ENCODE peak calls at places on chromosomes 6 and 20, in seven cellular contexts. One of them, this sample, is unnamed.

GRCh38 chr6:155219858-155220301 is 43.9 kb upstream of the CLDN20 start:
- DNase-seq in IMR-90: no peak
- DNase-seq in mesendoderm: no peak
- DNase-seq in mesenchymal stem cell: no peak
- DNase-seq in neuronal stem cell: no peak
- DNase-seq in H1: no peak
- DNase-seq in trophoblast cell: no peak
- DNase-seq in this sample: no peak

GRCh38 chr6:2579789-2580570 is 170.7 kb downstream of the MYLK4 start:
- DNase-seq in mesendoderm: no peak
- DNase-seq in mesenchymal stem cell: no peak
- DNase-seq in IMR-90: no peak
- DNase-seq in trophoblast cell: no peak
- DNase-seq in neuronal stem cell: no peak
- DNase-seq in H1: no peak
- DNase-seq in this sample: no peak

GRCh38 chr6:18632670-18633410 is 245.7 kb downstream of the RNF144B start:
- DNase-seq in IMR-90: peak
- DNase-seq in trophoblast cell: no peak
- DNase-seq in mesendoderm: peak
- DNase-seq in H1: no peak
- DNase-seq in neuronal stem cell: no peak
- DNase-seq in mesenchymal stem cell: peak
- DNase-seq in this sample: no peak

GRCh38 chr20:31822421-31823330 is 3.5 kb downstream of the MYLK2 start:
- DNase-seq in neuronal stem cell: peak
- DNase-seq in IMR-90: peak
- DNase-seq in trophoblast cell: peak
- DNase-seq in mesendoderm: peak
- DNase-seq in H1: peak
- DNase-seq in mesenchymal stem cell: peak
- DNase-seq in this sample: peak

GRCh38 chr20:32527447-32528055 is 57.6 kb downstream of the NOL4L start:
- DNase-seq in H1: no peak
- DNase-seq in neuronal stem cell: no peak
- DNase-seq in mesendoderm: no peak
- DNase-seq in mesenchymal stem cell: no peak
- DNase-seq in IMR-90: no peak
- DNase-seq in trophoblast cell: no peak
- DNase-seq in this sample: no peak

GRCh38 chr6:150978631-150979030 is 113.1 kb downstream of the MTHFD1L start:
- DNase-seq in mesenchymal stem cell: no peak
- DNase-seq in mesendoderm: no peak
- DNase-seq in neuronal stem cell: no peak
- DNase-seq in IMR-90: no peak
- DNase-seq in trophoblast cell: no peak
- DNase-seq in H1: no peak
- DNase-seq in this sample: no peak

GRCh38 chr20:50381771-50382593 is 128.2 kb upstream of the PTPN1 start:
- DNase-seq in IMR-90: no peak
- DNase-seq in mesenchymal stem cell: no peak
- DNase-seq in mesendoderm: no peak
- DNase-seq in H1: no peak
- DNase-seq in trophoblast cell: no peak
- DNase-seq in neuronal stem cell: no peak
- DNase-seq in this sample: no peak

GRCh38 chr20:51659491-51660050 is 108.6 kb downstream of the ATP9A start:
- DNase-seq in neuronal stem cell: no peak
- DNase-seq in H1: no peak
- DNase-seq in IMR-90: no peak
- DNase-seq in trophoblast cell: no peak
- DNase-seq in mesendoderm: no peak
- DNase-seq in mesenchymal stem cell: no peak
- DNase-seq in this sample: no peak

GRCh38 chr6:49849121-49849907 is 17.0 kb downstream of the CRISP1 start:
- DNase-seq in neuronal stem cell: peak
- DNase-seq in IMR-90: peak
- DNase-seq in mesenchymal stem cell: peak
- DNase-seq in H1: no peak
- DNase-seq in mesendoderm: peak
- DNase-seq in trophoblast cell: peak
- DNase-seq in this sample: no peak

GRCh38 chr20:63641146-63641791 is 12.0 kb downstream of the STMN3 start:
- DNase-seq in neuronal stem cell: no peak
- DNase-seq in mesenchymal stem cell: peak
- DNase-seq in mesendoderm: peak
- DNase-seq in trophoblast cell: no peak
- DNase-seq in IMR-90: no peak
- DNase-seq in H1: no peak
- DNase-seq in this sample: no peak

GRCh38 chr6:79813854-79814477 is 133.4 kb downstream of the ELOVL4 start:
- DNase-seq in neuronal stem cell: peak
- DNase-seq in IMR-90: peak
- DNase-seq in trophoblast cell: peak
- DNase-seq in mesendoderm: peak
- DNase-seq in mesenchymal stem cell: peak
- DNase-seq in H1: peak
- DNase-seq in this sample: peak

GRCh38 chr6:47524136-47524840 is 46.7 kb downstream of the CD2AP start:
- DNase-seq in mesendoderm: peak
- DNase-seq in IMR-90: peak
- DNase-seq in H1: no peak
- DNase-seq in mesenchymal stem cell: peak
- DNase-seq in trophoblast cell: no peak
- DNase-seq in neuronal stem cell: no peak
- DNase-seq in this sample: no peak

GRCh38 chr6:85468326-85468725 is 18.4 kb downstream of the NT5E start:
- DNase-seq in neuronal stem cell: no peak
- DNase-seq in trophoblast cell: peak
- DNase-seq in mesendoderm: peak
- DNase-seq in IMR-90: peak
- DNase-seq in mesenchymal stem cell: peak
- DNase-seq in H1: no peak
- DNase-seq in this sample: peak

GRCh38 chr20:60219984-60220540 is 261.8 kb downstream of the CDH26 start:
- DNase-seq in neuronal stem cell: no peak
- DNase-seq in trophoblast cell: no peak
- DNase-seq in H1: no peak
- DNase-seq in mesenchymal stem cell: no peak
- DNase-seq in IMR-90: no peak
- DNase-seq in mesendoderm: no peak
- DNase-seq in this sample: no peak

DNA sequence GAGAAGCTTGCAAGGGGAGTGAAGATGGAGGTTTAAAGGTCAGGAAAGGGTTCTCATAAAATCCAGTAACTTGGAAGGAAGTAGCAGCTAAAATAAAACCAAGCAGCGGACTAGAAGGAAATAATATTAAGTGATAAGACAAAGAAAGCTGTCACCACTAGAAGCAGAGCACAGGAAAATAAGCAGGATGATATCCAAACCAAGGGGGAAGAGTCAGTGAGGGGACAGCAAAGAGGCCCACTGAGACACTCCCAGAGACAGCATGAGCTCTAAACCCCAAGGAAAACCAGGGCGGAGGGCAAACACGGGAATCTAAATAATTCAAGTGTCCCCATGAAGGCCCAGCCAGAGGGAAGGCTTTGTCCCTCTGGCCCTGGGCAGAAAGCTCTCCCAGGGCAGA is 13.9 kb downstream of the PDE10A start:
- DNase-seq in trophoblast cell: no peak
- DNase-seq in mesendoderm: no peak
- DNase-seq in neuronal stem cell: no peak
- DNase-seq in mesenchymal stem cell: no peak
- DNase-seq in H1: no peak
- DNase-seq in IMR-90: no peak
- DNase-seq in this sample: no peak
- H3K4ac ChIP-seq in trophoblast cell: no peak
- H3K4ac ChIP-seq in mesendoderm: no peak
- H3K4ac ChIP-seq in neuronal stem cell: no peak
- H3K4ac ChIP-seq in mesenchymal stem cell: no peak
- H3K4ac ChIP-seq in H1: no peak
- H3K4ac ChIP-seq in IMR-90: no peak
- H3K4ac ChIP-seq in this sample: no peak

GRCh38 chr20:23085415-23086055 is 589 bp downstream of the CD93 start:
- DNase-seq in H1: no peak
- DNase-seq in mesendoderm: no peak
- DNase-seq in neuronal stem cell: no peak
- DNase-seq in IMR-90: no peak
- DNase-seq in trophoblast cell: no peak
- DNase-seq in mesenchymal stem cell: no peak
- DNase-seq in this sample: no peak

GRCh38 chr20:23082846-23083552 is 3.1 kb downstream of the CD93 start:
- DNase-seq in H1: no peak
- DNase-seq in neuronal stem cell: no peak
- DNase-seq in trophoblast cell: no peak
- DNase-seq in IMR-90: no peak
- DNase-seq in mesendoderm: peak
- DNase-seq in mesenchymal stem cell: no peak
- DNase-seq in this sample: peak

GRCh38 chr20:23084282-23084844 is 1.8 kb downstream of the CD93 start:
- DNase-seq in mesenchymal stem cell: no peak
- DNase-seq in H1: no peak
- DNase-seq in IMR-90: no peak
- DNase-seq in mesendoderm: no peak
- DNase-seq in trophoblast cell: no peak
- DNase-seq in neuronal stem cell: no peak
- DNase-seq in this sample: no peak

GRCh38 chr20:23084845-23085355 is 1.2 kb downstream of the CD93 start:
- DNase-seq in mesendoderm: no peak
- DNase-seq in neuronal stem cell: no peak
- DNase-seq in H1: no peak
- DNase-seq in IMR-90: no peak
- DNase-seq in trophoblast cell: no peak
- DNase-seq in mesenchymal stem cell: no peak
- DNase-seq in this sample: no peak

GRCh38 chr20:23083553-23084220 is 2.4 kb downstream of the CD93 start:
- DNase-seq in mesenchymal stem cell: no peak
- DNase-seq in trophoblast cell: no peak
- DNase-seq in mesendoderm: no peak
- DNase-seq in H1: no peak
- DNase-seq in IMR-90: no peak
- DNase-seq in neuronal stem cell: no peak
- DNase-seq in this sample: no peak
- H3K27ac ChIP-seq in mesenchymal stem cell: no peak
- H3K27ac ChIP-seq in trophoblast cell: no peak
- H3K27ac ChIP-seq in mesendoderm: no peak
- H3K27ac ChIP-seq in H1: no peak
- H3K27ac ChIP-seq in IMR-90: no peak
- H3K27ac ChIP-seq in neuronal stem cell: no peak
- H3K27ac ChIP-seq in this sample: no peak

GRCh38 chr6:449486-450419 is 58.2 kb downstream of the IRF4 start:
- DNase-seq in neuronal stem cell: no peak
- DNase-seq in mesenchymal stem cell: no peak
- DNase-seq in mesendoderm: no peak
- DNase-seq in trophoblast cell: no peak
- DNase-seq in H1: no peak
- DNase-seq in IMR-90: no peak
- DNase-seq in this sample: peak

GRCh38 chr6:448296-449056 is 56.9 kb downstream of the IRF4 start:
- DNase-seq in H1: no peak
- DNase-seq in mesendoderm: no peak
- DNase-seq in neuronal stem cell: no peak
- DNase-seq in IMR-90: no peak
- DNase-seq in mesenchymal stem cell: no peak
- DNase-seq in trophoblast cell: no peak
- DNase-seq in this sample: peak

GRCh38 chr6:447381-448165 is 56.0 kb downstream of the IRF4 start:
- DNase-seq in neuronal stem cell: no peak
- DNase-seq in mesenchymal stem cell: no peak
- DNase-seq in trophoblast cell: no peak
- DNase-seq in mesendoderm: no peak
- DNase-seq in IMR-90: no peak
- DNase-seq in H1: no peak
- DNase-seq in this sample: peak

GRCh38 chr6:451336-451735 is 59.8 kb downstream of the IRF4 start:
- DNase-seq in mesenchymal stem cell: no peak
- DNase-seq in H1: no peak
- DNase-seq in trophoblast cell: no peak
- DNase-seq in mesendoderm: no peak
- DNase-seq in neuronal stem cell: no peak
- DNase-seq in IMR-90: no peak
- DNase-seq in this sample: peak

GRCh38 chr6:449057-449430 is 57.5 kb downstream of the IRF4 start:
- DNase-seq in mesendoderm: no peak
- DNase-seq in trophoblast cell: no peak
- DNase-seq in neuronal stem cell: no peak
- DNase-seq in mesenchymal stem cell: no peak
- DNase-seq in IMR-90: no peak
- DNase-seq in H1: no peak
- DNase-seq in this sample: peak
- H4K8ac ChIP-seq in mesendoderm: no peak
- H4K8ac ChIP-seq in trophoblast cell: no peak
- H4K8ac ChIP-seq in neuronal stem cell: no peak
- H4K8ac ChIP-seq in mesenchymal stem cell: no peak
- H4K8ac ChIP-seq in IMR-90: no peak
- H4K8ac ChIP-seq in H1: no peak
- H4K8ac ChIP-seq in this sample: no peak

GRCh38 chr6:24595910-24596525 is 50.0 kb downstream of the KIAA0319 start:
- DNase-seq in mesendoderm: no peak
- DNase-seq in IMR-90: no peak
- DNase-seq in H1: no peak
- DNase-seq in trophoblast cell: no peak
- DNase-seq in neuronal stem cell: no peak
- DNase-seq in mesenchymal stem cell: no peak
- DNase-seq in this sample: no peak
- H3K4ac ChIP-seq in mesendoderm: no peak
- H3K4ac ChIP-seq in IMR-90: no peak
- H3K4ac ChIP-seq in H1: no peak
- H3K4ac ChIP-seq in trophoblast cell: no peak
- H3K4ac ChIP-seq in neuronal stem cell: peak
- H3K4ac ChIP-seq in mesenchymal stem cell: no peak
- H3K4ac ChIP-seq in this sample: no peak

GRCh38 chr6:37005827-37006514 is 516 bp downstream of the FGD2 start:
- DNase-seq in IMR-90: no peak
- DNase-seq in mesendoderm: no peak
- DNase-seq in neuronal stem cell: no peak
- DNase-seq in mesenchymal stem cell: no peak
- DNase-seq in trophoblast cell: no peak
- DNase-seq in H1: no peak
- DNase-seq in this sample: no peak
- H3K27ac ChIP-seq in IMR-90: no peak
- H3K27ac ChIP-seq in mesendoderm: no peak
- H3K27ac ChIP-seq in neuronal stem cell: no peak
- H3K27ac ChIP-seq in mesenchymal stem cell: no peak
- H3K27ac ChIP-seq in trophoblast cell: no peak
- H3K27ac ChIP-seq in H1: no peak
- H3K27ac ChIP-seq in this sample: no peak

DNA sequence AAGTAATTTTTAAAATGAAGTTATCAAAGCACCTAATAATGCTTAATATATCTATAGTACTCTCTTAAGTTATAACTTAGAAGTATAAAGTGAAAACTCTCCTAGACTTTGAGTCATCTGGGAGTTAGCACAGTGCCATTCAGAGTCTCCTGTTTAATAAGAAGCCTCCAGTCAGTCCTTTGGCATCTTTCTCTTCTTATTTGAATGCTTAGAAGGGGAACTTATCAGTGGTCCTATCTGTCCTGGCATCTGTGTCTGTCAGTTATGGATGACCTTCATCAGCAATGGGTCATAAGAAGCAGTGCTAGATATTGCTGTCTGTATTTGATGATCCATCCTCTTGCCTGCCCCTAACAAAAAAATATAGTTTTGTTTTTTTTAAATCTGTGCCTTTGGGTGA is 15.2 kb downstream of the TMEM200A start:
- DNase-seq in IMR-90: no peak
- DNase-seq in mesenchymal stem cell: no peak
- DNase-seq in neuronal stem cell: no peak
- DNase-seq in H1: no peak
- DNase-seq in mesendoderm: no peak
- DNase-seq in trophoblast cell: no peak
- DNase-seq in this sample: no peak
- H4K8ac ChIP-seq in IMR-90: no peak
- H4K8ac ChIP-seq in mesenchymal stem cell: no peak
- H4K8ac ChIP-seq in neuronal stem cell: no peak
- H4K8ac ChIP-seq in H1: no peak
- H4K8ac ChIP-seq in mesendoderm: no peak
- H4K8ac ChIP-seq in trophoblast cell: no peak
- H4K8ac ChIP-seq in this sample: no peak